ENCODE peak calls at places on chromosomes 4 and X, in eight cellular contexts. A, Z, L, H, Q, X, E and M are unnamed samples.

GRCh38 chrX:71282514-71283408 is 674 bp upstream of the NONO start:
- DNase-seq in A (peak), Z (no peak), L (peak), H (peak), Q (no peak), X (peak), E (peak), M (no peak)

GRCh38 chr4:184400375-184400870 is 73.9 kb downstream of the IRF2 start:
- DNase-seq in A (no peak), Z (peak), L (no peak), H (peak), Q (peak), X (peak), E (no peak), M (no peak)

GRCh38 chr4:138616775-138617174 is 374.6 kb upstream of the SLC7A11 start:
- DNase-seq in A (no peak), Z (no peak), L (no peak), H (peak), Q (no peak), X (peak), E (no peak), M (no peak)

GRCh38 chr4:180563977-180564376 is 1679.2 kb upstream of the TENM3 start:
- DNase-seq in A (no peak), Z (no peak), L (no peak), H (no peak), Q (no peak), X (no peak), E (no peak), M (no peak)

GRCh38 chrX:71367396-71367795 is 1.2 kb downstream of the TAF1 start:
- DNase-seq in A (no peak), Z (no peak), L (no peak), H (no peak), Q (no peak), X (peak), E (no peak), M (no peak)

GRCh38 chr4:41369680-41370079 is 113.0 kb downstream of the UCHL1 start:
- DNase-seq in A (no peak), Z (no peak), L (peak), H (no peak), Q (no peak), X (no peak), E (peak), M (no peak)

GRCh38 chrX:96650023-96650422 is 34.6 kb upstream of the DIAPH2 start:
- DNase-seq in A (no peak), Z (no peak), L (no peak), H (no peak), Q (no peak), X (no peak), E (no peak), M (no peak)

GRCh38 chr4:118947095-118947494 is 58.4 kb downstream of the SYNPO2 start:
- DNase-seq in A (no peak), Z (no peak), L (no peak), H (no peak), Q (no peak), X (no peak), E (no peak), M (no peak)

GRCh38 chrX:48107717-48108116 is 22.7 kb upstream of the SPACA5B start:
- DNase-seq in A (no peak), Z (no peak), L (no peak), H (no peak), Q (no peak), X (no peak), E (no peak), M (no peak)

GRCh38 chrX:30150196-30150895 is 65.0 kb upstream of the MAGEB2 start:
- DNase-seq in A (no peak), Z (no peak), L (no peak), H (no peak), Q (no peak), X (peak), E (no peak), M (no peak)

GRCh38 chr4:78477276-78477675 is 74.3 kb upstream of the ANXA3 start:
- DNase-seq in A (no peak), Z (no peak), L (no peak), H (peak), Q (peak), X (peak), E (no peak), M (no peak)

GRCh38 chrX:24085133-24085532 is 30.4 kb downstream of the EIF2S3 start:
- DNase-seq in A (no peak), Z (no peak), L (no peak), H (no peak), Q (no peak), X (no peak), E (no peak), M (no peak)

GRCh38 chrX:149476513-149476912 is 28.6 kb downstream of the IDS start:
- DNase-seq in A (no peak), Z (no peak), L (no peak), H (no peak), Q (no peak), X (no peak), E (no peak), M (no peak)

GRCh38 chr4:16227462-16227868 is 1.2 kb upstream of the TAPT1 start:
- DNase-seq in A (peak), Z (no peak), L (no peak), H (peak), Q (peak), X (peak), E (peak), M (no peak)

GRCh38 chrX:74421181-74422028 is at the start of gene SLC16A2:
- DNase-seq in A (peak), Z (peak), L (peak), H (peak), Q (peak), X (peak), E (peak), M (no peak)

GRCh38 chrX:150692296-150692695 is 900 bp upstream of the MTMR1 start:
- DNase-seq in A (no peak), Z (no peak), L (no peak), H (no peak), Q (no peak), X (no peak), E (no peak), M (no peak)

GRCh38 chr4:156901871-156902270 is 69.7 kb downstream of the PDGFC start:
- DNase-seq in A (no peak), Z (no peak), L (no peak), H (no peak), Q (peak), X (peak), E (no peak), M (no peak)

GRCh38 chr4:105210901-105211300 is 64.2 kb downstream of the TET2 start:
- DNase-seq in A (no peak), Z (no peak), L (no peak), H (no peak), Q (no peak), X (no peak), E (no peak), M (no peak)

GRCh38 chr4:24857996-24858395 is 54.8 kb downstream of the CCDC149 start:
- DNase-seq in A (no peak), Z (peak), L (no peak), H (peak), Q (peak), X (peak), E (no peak), M (no peak)

GRCh38 chr4:1201851-1202525 is 29.6 kb upstream of the SPON2 start:
- DNase-seq in A (peak), Z (no peak), L (no peak), H (peak), Q (peak), X (peak), E (no peak), M (no peak)

GRCh38 chr4:38860788-38861424 is 4.3 kb upstream of the TLR6 start:
- DNase-seq in A (peak), Z (peak), L (peak), H (no peak), Q (no peak), X (peak), E (no peak), M (no peak)

GRCh38 chrX:337331-337831 is 18.8 kb upstream of the GTPBP6 start:
- DNase-seq in A (no peak), Z (no peak), L (no peak), H (no peak), Q (no peak), X (no peak), E (no peak), M (no peak)

GRCh38 chr4:150001815-150002214 is 76.4 kb upstream of the DCLK2 start:
- DNase-seq in A (no peak), Z (no peak), L (no peak), H (peak), Q (peak), X (peak), E (no peak), M (no peak)

GRCh38 chr4:111883557-111883999 is 261.7 kb upstream of the FAM241A start:
- DNase-seq in A (no peak), Z (no peak), L (peak), H (no peak), Q (no peak), X (peak), E (no peak), M (no peak)

GRCh38 chr4:181909368-181909767 is 333.8 kb upstream of the TENM3 start:
- DNase-seq in A (no peak), Z (peak), L (no peak), H (peak), Q (peak), X (peak), E (no peak), M (no peak)

GRCh38 chrX:135737361-135738071 is 24.1 kb downstream of the CT45A1 start:
- DNase-seq in A (no peak), Z (no peak), L (no peak), H (no peak), Q (no peak), X (peak), E (no peak), M (no peak)

GRCh38 chr4:80495847-80496246 is 160.3 kb downstream of the CFAP299 start:
- DNase-seq in A (no peak), Z (no peak), L (no peak), H (no peak), Q (no peak), X (no peak), E (no peak), M (no peak)

GRCh38 chr4:170827562-170828260 is 738.0 kb upstream of the AADAT start:
- DNase-seq in A (no peak), Z (no peak), L (no peak), H (no peak), Q (peak), X (no peak), E (no peak), M (no peak)

GRCh38 chrX:153775631-153776595 is 4.9 kb upstream of the SRPK3 start:
- DNase-seq in A (no peak), Z (no peak), L (no peak), H (no peak), Q (no peak), X (no peak), E (no peak), M (no peak)

GRCh38 chr4:3010998-3011397 is 47.6 kb downstream of the GRK4 start:
- DNase-seq in A (no peak), Z (peak), L (no peak), H (no peak), Q (peak), X (peak), E (no peak), M (no peak)

GRCh38 chrX:140274761-140275525 is 229.9 kb downstream of the SOX3 start:
- DNase-seq in A (no peak), Z (no peak), L (no peak), H (peak), Q (peak), X (peak), E (no peak), M (peak)

GRCh38 chr4:7153711-7154110 is 38.6 kb upstream of the SORCS2 start:
- DNase-seq in A (no peak), Z (no peak), L (no peak), H (no peak), Q (no peak), X (no peak), E (no peak), M (no peak)

GRCh38 chrX:53580742-53581504 is 105.6 kb downstream of the HUWE1 start:
- DNase-seq in A (no peak), Z (no peak), L (no peak), H (no peak), Q (no peak), X (no peak), E (no peak), M (no peak)